ENCODE peak calls at places on chromosomes 3 and 15, in ten cellular contexts. One of them, this sample, is unnamed.
A peak's percentile ranks its signal among the peaks of the same experiment; 100 is the strongest.

GRCh38 chr15:70748281-70748747 is 15.0 kb downstream of the UACA start:
- DNase-seq in RWPE1: no peak
- DNase-seq in keratinocyte: no peak
- DNase-seq in WERI-Rb-1: no peak
- DNase-seq in left ventricle myocardium inferior: peak; percentile 71
- DNase-seq in fibroblast of mammary gland: peak; percentile 59
- DNase-seq in astrocyte of the spinal cord: no peak
- DNase-seq in fibroblast of lung: peak; percentile 37
- DNase-seq in endothelial cell: no peak
- DNase-seq in ovary: no peak
- DNase-seq in this sample: peak; percentile 34

GRCh38 chr15:40508216-40508615 is 37.4 kb downstream of the CHST14 start:
- DNase-seq in ovary: no peak
- DNase-seq in left ventricle myocardium inferior: no peak
- DNase-seq in endothelial cell: no peak
- DNase-seq in keratinocyte: no peak
- DNase-seq in fibroblast of lung: no peak
- DNase-seq in astrocyte of the spinal cord: no peak
- DNase-seq in RWPE1: no peak
- DNase-seq in fibroblast of mammary gland: no peak
- DNase-seq in WERI-Rb-1: no peak
- DNase-seq in this sample: no peak

GRCh38 chr3:186099178-186099577 is 9.7 kb downstream of the ETV5 start:
- DNase-seq in keratinocyte: no peak
- DNase-seq in fibroblast of lung: peak; percentile 85
- DNase-seq in ovary: no peak
- DNase-seq in left ventricle myocardium inferior: peak; percentile 29
- DNase-seq in WERI-Rb-1: peak; percentile 21
- DNase-seq in endothelial cell: no peak
- DNase-seq in astrocyte of the spinal cord: peak; percentile 78
- DNase-seq in RWPE1: no peak
- DNase-seq in fibroblast of mammary gland: peak; percentile 74
- DNase-seq in this sample: peak; percentile 24

GRCh38 chr3:144257381-144257780 is 285.8 kb downstream of the DIPK2A start:
- DNase-seq in keratinocyte: no peak
- DNase-seq in RWPE1: no peak
- DNase-seq in endothelial cell: no peak
- DNase-seq in ovary: no peak
- DNase-seq in fibroblast of mammary gland: no peak
- DNase-seq in WERI-Rb-1: no peak
- DNase-seq in left ventricle myocardium inferior: no peak
- DNase-seq in astrocyte of the spinal cord: no peak
- DNase-seq in fibroblast of lung: no peak
- DNase-seq in this sample: no peak

GRCh38 chr3:157868168-157868567 is 238.1 kb downstream of the SHOX2 start:
- DNase-seq in endothelial cell: no peak
- DNase-seq in fibroblast of mammary gland: peak; percentile 85
- DNase-seq in fibroblast of lung: peak; percentile 63
- DNase-seq in RWPE1: no peak
- DNase-seq in astrocyte of the spinal cord: peak; percentile 46
- DNase-seq in left ventricle myocardium inferior: no peak
- DNase-seq in ovary: no peak
- DNase-seq in keratinocyte: no peak
- DNase-seq in WERI-Rb-1: no peak
- DNase-seq in this sample: no peak

GRCh38 chr3:159762981-159763465 is 225.6 kb upstream of the IL12A start:
- DNase-seq in ovary: peak; percentile 57
- DNase-seq in endothelial cell: peak; percentile 67
- DNase-seq in keratinocyte: peak; percentile 63
- DNase-seq in fibroblast of mammary gland: peak; percentile 85
- DNase-seq in astrocyte of the spinal cord: peak; percentile 89
- DNase-seq in fibroblast of lung: peak; percentile 77
- DNase-seq in left ventricle myocardium inferior: peak; percentile 65
- DNase-seq in RWPE1: peak; percentile 81
- DNase-seq in WERI-Rb-1: peak; percentile 30
- DNase-seq in this sample: peak; percentile 82

GRCh38 chr3:196974661-196975060 is 6.0 kb upstream of the PIGZ start:
- DNase-seq in fibroblast of lung: no peak
- DNase-seq in RWPE1: no peak
- DNase-seq in fibroblast of mammary gland: no peak
- DNase-seq in WERI-Rb-1: no peak
- DNase-seq in keratinocyte: no peak
- DNase-seq in endothelial cell: no peak
- DNase-seq in ovary: no peak
- DNase-seq in left ventricle myocardium inferior: no peak
- DNase-seq in astrocyte of the spinal cord: no peak
- DNase-seq in this sample: no peak

GRCh38 chr15:59300618-59301139 is 72.0 kb downstream of the MYO1E start:
- DNase-seq in keratinocyte: peak; percentile 26
- DNase-seq in WERI-Rb-1: no peak
- DNase-seq in fibroblast of lung: peak; percentile 22
- DNase-seq in astrocyte of the spinal cord: no peak
- DNase-seq in endothelial cell: no peak
- DNase-seq in left ventricle myocardium inferior: no peak
- DNase-seq in ovary: no peak
- DNase-seq in RWPE1: no peak
- DNase-seq in fibroblast of mammary gland: no peak
- DNase-seq in this sample: peak; percentile 36

GRCh38 chr3:154795046-154795445 is 285.1 kb upstream of the MME start:
- DNase-seq in keratinocyte: no peak
- DNase-seq in fibroblast of mammary gland: no peak
- DNase-seq in endothelial cell: no peak
- DNase-seq in fibroblast of lung: no peak
- DNase-seq in astrocyte of the spinal cord: no peak
- DNase-seq in RWPE1: no peak
- DNase-seq in ovary: no peak
- DNase-seq in WERI-Rb-1: no peak
- DNase-seq in left ventricle myocardium inferior: no peak
- DNase-seq in this sample: no peak

GRCh38 chr15:73991260-73991659 is 835 bp downstream of the STOML1 start:
- DNase-seq in ovary: no peak
- DNase-seq in endothelial cell: no peak
- DNase-seq in keratinocyte: no peak
- DNase-seq in fibroblast of lung: peak; percentile 48
- DNase-seq in RWPE1: no peak
- DNase-seq in WERI-Rb-1: no peak
- DNase-seq in fibroblast of mammary gland: peak; percentile 88
- DNase-seq in left ventricle myocardium inferior: peak; percentile 91
- DNase-seq in astrocyte of the spinal cord: peak; percentile 32
- DNase-seq in this sample: peak; percentile 80

GRCh38 chr3:194025119-194025518 is 110.8 kb upstream of the HES1 start:
- DNase-seq in astrocyte of the spinal cord: no peak
- DNase-seq in ovary: no peak
- DNase-seq in WERI-Rb-1: no peak
- DNase-seq in fibroblast of lung: no peak
- DNase-seq in left ventricle myocardium inferior: no peak
- DNase-seq in endothelial cell: no peak
- DNase-seq in fibroblast of mammary gland: no peak
- DNase-seq in keratinocyte: no peak
- DNase-seq in RWPE1: no peak
- DNase-seq in this sample: no peak

GRCh38 chr15:30921781-30922371 is 18.2 kb downstream of the FAN1 start:
- DNase-seq in ovary: no peak
- DNase-seq in RWPE1: no peak
- DNase-seq in fibroblast of lung: no peak
- DNase-seq in WERI-Rb-1: no peak
- DNase-seq in keratinocyte: no peak
- DNase-seq in left ventricle myocardium inferior: peak; percentile 74
- DNase-seq in endothelial cell: no peak
- DNase-seq in fibroblast of mammary gland: no peak
- DNase-seq in astrocyte of the spinal cord: peak; percentile 35
- DNase-seq in this sample: no peak

GRCh38 chr3:177642482-177643163 is 445.3 kb upstream of the TBL1XR1 start:
- DNase-seq in endothelial cell: no peak
- DNase-seq in astrocyte of the spinal cord: no peak
- DNase-seq in RWPE1: no peak
- DNase-seq in fibroblast of lung: no peak
- DNase-seq in left ventricle myocardium inferior: no peak
- DNase-seq in ovary: no peak
- DNase-seq in fibroblast of mammary gland: no peak
- DNase-seq in keratinocyte: no peak
- DNase-seq in WERI-Rb-1: no peak
- DNase-seq in this sample: no peak

GRCh38 chr3:52253314-52254260 is 8.0 kb downstream of the PPM1M start:
- DNase-seq in ovary: no peak
- DNase-seq in fibroblast of mammary gland: no peak
- DNase-seq in left ventricle myocardium inferior: no peak
- DNase-seq in fibroblast of lung: no peak
- DNase-seq in endothelial cell: no peak
- DNase-seq in RWPE1: no peak
- DNase-seq in keratinocyte: no peak
- DNase-seq in astrocyte of the spinal cord: no peak
- DNase-seq in WERI-Rb-1: no peak
- DNase-seq in this sample: no peak

GRCh38 chr15:73679180-73679579 is 5.0 kb upstream of the CD276 start:
- DNase-seq in RWPE1: no peak
- DNase-seq in ovary: no peak
- DNase-seq in WERI-Rb-1: no peak
- DNase-seq in fibroblast of lung: no peak
- DNase-seq in fibroblast of mammary gland: no peak
- DNase-seq in astrocyte of the spinal cord: no peak
- DNase-seq in keratinocyte: no peak
- DNase-seq in left ventricle myocardium inferior: no peak
- DNase-seq in endothelial cell: no peak
- DNase-seq in this sample: no peak

GRCh38 chr15:52765779-52766178 is 24.4 kb downstream of the ONECUT1 start:
- DNase-seq in ovary: no peak
- DNase-seq in keratinocyte: no peak
- DNase-seq in fibroblast of mammary gland: no peak
- DNase-seq in fibroblast of lung: no peak
- DNase-seq in WERI-Rb-1: peak; percentile 43
- DNase-seq in astrocyte of the spinal cord: peak; percentile 12
- DNase-seq in left ventricle myocardium inferior: no peak
- DNase-seq in RWPE1: no peak
- DNase-seq in endothelial cell: peak; percentile 62
- DNase-seq in this sample: no peak
- TF ChIP-seq CTCF in ovary: no peak
- TF ChIP-seq CTCF in keratinocyte: no peak
- TF ChIP-seq CTCF in fibroblast of mammary gland: peak; percentile 35
- TF ChIP-seq CTCF in fibroblast of lung: peak; percentile 32
- TF ChIP-seq CTCF in WERI-Rb-1: peak; percentile 70
- TF ChIP-seq CTCF in astrocyte of the spinal cord: peak; percentile 43
- TF ChIP-seq CTCF in left ventricle myocardium inferior: peak; percentile 25
- TF ChIP-seq CTCF in RWPE1: no peak
- TF ChIP-seq CTCF in endothelial cell: peak; percentile 22
- TF ChIP-seq CTCF in this sample: no peak

DNA sequence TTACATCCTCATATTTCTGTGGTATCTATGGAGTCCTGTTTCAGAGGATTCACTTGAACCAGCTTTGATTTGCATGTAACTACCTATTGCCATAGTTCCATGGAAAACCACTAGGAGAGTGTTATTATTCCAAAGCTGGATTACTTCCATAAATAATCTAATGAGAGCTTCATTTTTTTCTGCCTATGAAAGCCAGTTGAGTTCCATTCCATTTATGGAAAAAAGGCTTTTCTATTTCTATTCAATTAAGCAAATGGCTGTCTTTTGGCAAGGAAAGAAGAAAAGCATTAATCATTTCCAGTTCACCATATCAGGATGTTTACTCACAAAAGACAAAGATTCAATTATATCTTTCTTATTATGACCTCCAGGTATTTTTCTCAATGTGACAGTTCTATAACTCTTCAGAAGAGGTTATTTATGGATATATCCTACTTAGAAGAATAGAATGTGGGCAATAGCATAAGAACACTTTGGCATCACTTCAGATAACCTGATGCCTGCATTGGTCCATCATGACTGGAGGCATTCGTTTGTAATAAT is 259.9 kb upstream of the ZPLD1 start:
- DNase-seq in fibroblast of lung: peak; percentile 35
- DNase-seq in WERI-Rb-1: no peak
- DNase-seq in astrocyte of the spinal cord: no peak
- DNase-seq in left ventricle myocardium inferior: no peak
- DNase-seq in RWPE1: no peak
- DNase-seq in endothelial cell: no peak
- DNase-seq in ovary: no peak
- DNase-seq in keratinocyte: no peak
- DNase-seq in fibroblast of mammary gland: no peak
- DNase-seq in this sample: no peak
- TF ChIP-seq CTCF in fibroblast of lung: no peak
- TF ChIP-seq CTCF in WERI-Rb-1: no peak
- TF ChIP-seq CTCF in astrocyte of the spinal cord: no peak
- TF ChIP-seq CTCF in left ventricle myocardium inferior: no peak
- TF ChIP-seq CTCF in RWPE1: no peak
- TF ChIP-seq CTCF in endothelial cell: no peak
- TF ChIP-seq CTCF in ovary: no peak
- TF ChIP-seq CTCF in keratinocyte: no peak
- TF ChIP-seq CTCF in fibroblast of mammary gland: no peak
- TF ChIP-seq CTCF in this sample: no peak

GRCh38 chr3:127375151-127375937 is 87.5 kb upstream of the PRR20G start:
- DNase-seq in WERI-Rb-1: no peak
- DNase-seq in fibroblast of mammary gland: no peak
- DNase-seq in fibroblast of lung: no peak
- DNase-seq in RWPE1: no peak
- DNase-seq in keratinocyte: no peak
- DNase-seq in ovary: no peak
- DNase-seq in endothelial cell: no peak
- DNase-seq in left ventricle myocardium inferior: peak; percentile 10
- DNase-seq in astrocyte of the spinal cord: no peak
- DNase-seq in this sample: no peak

GRCh38 chr3:127371846-127372245 is 84.0 kb upstream of the PRR20G start:
- DNase-seq in left ventricle myocardium inferior: no peak
- DNase-seq in WERI-Rb-1: no peak
- DNase-seq in keratinocyte: no peak
- DNase-seq in astrocyte of the spinal cord: no peak
- DNase-seq in ovary: no peak
- DNase-seq in endothelial cell: no peak
- DNase-seq in fibroblast of lung: no peak
- DNase-seq in RWPE1: no peak
- DNase-seq in fibroblast of mammary gland: no peak
- DNase-seq in this sample: no peak

GRCh38 chr3:127374626-127375010 is 86.8 kb upstream of the PRR20G start:
- DNase-seq in keratinocyte: no peak
- DNase-seq in fibroblast of lung: no peak
- DNase-seq in RWPE1: no peak
- DNase-seq in endothelial cell: no peak
- DNase-seq in fibroblast of mammary gland: no peak
- DNase-seq in WERI-Rb-1: no peak
- DNase-seq in astrocyte of the spinal cord: no peak
- DNase-seq in left ventricle myocardium inferior: peak; percentile 5
- DNase-seq in ovary: no peak
- DNase-seq in this sample: no peak

GRCh38 chr3:127371338-127371737 is 83.5 kb upstream of the PRR20G start:
- DNase-seq in RWPE1: no peak
- DNase-seq in endothelial cell: no peak
- DNase-seq in left ventricle myocardium inferior: no peak
- DNase-seq in keratinocyte: no peak
- DNase-seq in fibroblast of mammary gland: no peak
- DNase-seq in ovary: no peak
- DNase-seq in fibroblast of lung: no peak
- DNase-seq in WERI-Rb-1: no peak
- DNase-seq in astrocyte of the spinal cord: no peak
- DNase-seq in this sample: no peak

GRCh38 chr3:127373701-127374625 is 86.1 kb upstream of the PRR20G start:
- DNase-seq in ovary: no peak
- DNase-seq in endothelial cell: peak; percentile 53
- DNase-seq in WERI-Rb-1: peak; percentile 68
- DNase-seq in RWPE1: no peak
- DNase-seq in left ventricle myocardium inferior: peak; percentile 1
- DNase-seq in fibroblast of lung: no peak
- DNase-seq in keratinocyte: no peak
- DNase-seq in fibroblast of mammary gland: peak; percentile 5
- DNase-seq in astrocyte of the spinal cord: no peak
- DNase-seq in this sample: no peak
- TF ChIP-seq CTCF in ovary: no peak
- TF ChIP-seq CTCF in endothelial cell: peak; percentile 63
- TF ChIP-seq CTCF in WERI-Rb-1: peak; percentile 84
- TF ChIP-seq CTCF in RWPE1: no peak
- TF ChIP-seq CTCF in left ventricle myocardium inferior: peak; percentile 41
- TF ChIP-seq CTCF in fibroblast of lung: peak; percentile 5
- TF ChIP-seq CTCF in keratinocyte: peak; percentile 51
- TF ChIP-seq CTCF in fibroblast of mammary gland: peak; percentile 52
- TF ChIP-seq CTCF in astrocyte of the spinal cord: peak; percentile 21
- TF ChIP-seq CTCF in this sample: no peak

GRCh38 chr15:33007295-33007855 is 187.1 kb downstream of the FMN1 start:
- DNase-seq in endothelial cell: peak; percentile 22
- DNase-seq in keratinocyte: no peak
- DNase-seq in astrocyte of the spinal cord: peak; percentile 49
- DNase-seq in fibroblast of lung: peak; percentile 57
- DNase-seq in RWPE1: peak; percentile 26
- DNase-seq in left ventricle myocardium inferior: no peak
- DNase-seq in ovary: no peak
- DNase-seq in WERI-Rb-1: no peak
- DNase-seq in fibroblast of mammary gland: peak; percentile 67
- DNase-seq in this sample: no peak
- TF ChIP-seq CTCF in endothelial cell: no peak
- TF ChIP-seq CTCF in keratinocyte: peak; percentile 15
- TF ChIP-seq CTCF in astrocyte of the spinal cord: peak; percentile 38
- TF ChIP-seq CTCF in fibroblast of lung: peak; percentile 35
- TF ChIP-seq CTCF in RWPE1: peak; percentile 25
- TF ChIP-seq CTCF in left ventricle myocardium inferior: no peak
- TF ChIP-seq CTCF in ovary: no peak
- TF ChIP-seq CTCF in WERI-Rb-1: no peak
- TF ChIP-seq CTCF in fibroblast of mammary gland: peak; percentile 46
- TF ChIP-seq CTCF in this sample: no peak

This sample was measured in uterus.